ENCODE peak calls at places on chromosomes 16 and 17, in eight cellular contexts. P is endothelial cell; W is lower leg skin; U is stimulated activated CD4-positive, alpha-beta T cell treated with anti-CD3 and anti-CD28 coated beads, Interleukin-4, amount 100 ng/mL, for 1 hour; G is astrocyte of the spinal cord; A is NCI-H1417 treated with DMSO at 0.1 percent for 48 hours; O is progenitor cell of endocrine pancreas; L is left colon. E is an unnamed sample.

GRCh38 chr16:1310832-1311200 is 1.4 kb downstream of the UBE2I start:
- DNase-seq in P (peak; percentile 23), W (no peak), U (no peak), G (no peak), A (no peak), O (no peak), L (no peak), E (peak; percentile 37)

GRCh38 chr17:80262775-80263244 is 2.2 kb downstream of the RNF213 start:
- DNase-seq in P (no peak), W (no peak), U (no peak), G (no peak), A (no peak), O (no peak), L (no peak), E (no peak)

GRCh38 chr17:30095507-30096244 is 20.9 kb upstream of the NSRP1 start:
- DNase-seq in P (peak; percentile 46), W (no peak), U (no peak), G (peak; percentile 85), A (no peak), O (no peak), L (no peak), E (no peak)

GRCh38 chr16:88083582-88083981 is 132.3 kb downstream of the BANP start:
- DNase-seq in P (no peak), W (no peak), U (no peak), G (no peak), A (no peak), O (no peak), L (no peak), E (no peak)

GRCh38 chr16:11356573-11357331 is 11.5 kb downstream of the RMI2 start:
- DNase-seq in P (peak; percentile 77), W (no peak), U (peak; percentile 65), G (peak; percentile 60), A (no peak), O (peak; percentile 35), L (peak; percentile 61), E (peak; percentile 43)

GRCh38 chr17:43745541-43745940 is 13.1 kb downstream of the SOST start:
- DNase-seq in P (no peak), W (no peak), U (no peak), G (no peak), A (no peak), O (no peak), L (no peak), E (no peak)

GRCh38 chr17:10226930-10227695 is 28.7 kb upstream of the GAS7 start:
- DNase-seq in P (peak; percentile 68), W (peak; percentile 27), U (peak; percentile 30), G (no peak), A (no peak), O (peak; percentile 19), L (no peak), E (peak; percentile 52)

GRCh38 chr17:49907279-49907678 is 59.4 kb upstream of the TAC4 start:
- DNase-seq in P (no peak), W (no peak), U (no peak), G (no peak), A (no peak), O (no peak), L (no peak), E (no peak)

GRCh38 chr16:65281636-65282035 is 159.8 kb upstream of the CDH11 start:
- DNase-seq in P (no peak), W (no peak), U (no peak), G (no peak), A (no peak), O (no peak), L (no peak), E (no peak)

GRCh38 chr17:35977509-35977908 is 3.8 kb downstream of the CCL16 start:
- DNase-seq in P (no peak), W (no peak), U (no peak), G (no peak), A (no peak), O (no peak), L (no peak), E (no peak)

GRCh38 chr17:80770881-80771611 is 220.6 kb upstream of the CHMP6 start:
- DNase-seq in P (no peak), W (no peak), U (no peak), G (no peak), A (no peak), O (no peak), L (no peak), E (no peak)

GRCh38 chr17:49515196-49515770 is 20.2 kb downstream of the NGFR start:
- DNase-seq in P (no peak), W (peak; percentile 83), U (no peak), G (peak; percentile 99), A (no peak), O (no peak), L (peak; percentile 85), E (no peak)

GRCh38 chr17:8175795-8176196 is 384 bp downstream of the TMEM107 start:
- DNase-seq in P (no peak), W (no peak), U (no peak), G (no peak), A (no peak), O (no peak), L (no peak), E (no peak)

GRCh38 chr16:9102379-9102778 is 10.9 kb downstream of the HAPSTR1 start:
- DNase-seq in P (no peak), W (no peak), U (no peak), G (peak; percentile 71), A (no peak), O (no peak), L (no peak), E (peak; percentile 49)

GRCh38 chr17:73669771-73670170 is 25.5 kb upstream of the SDK2 start:
- DNase-seq in P (no peak), W (no peak), U (no peak), G (no peak), A (no peak), O (no peak), L (no peak), E (no peak)

GRCh38 chr17:35790826-35791225 is 4.6 kb downstream of the MMP28 start:
- DNase-seq in P (no peak), W (no peak), U (no peak), G (no peak), A (no peak), O (no peak), L (peak; percentile 47), E (no peak)

GRCh38 chr17:49523196-49523595 is 28.1 kb downstream of the NGFR start:
- DNase-seq in P (no peak), W (no peak), U (no peak), G (no peak), A (no peak), O (no peak), L (no peak), E (no peak)

GRCh38 chr17:70810609-70811008 is 641.3 kb downstream of the KCNJ2 start:
- DNase-seq in P (no peak), W (no peak), U (no peak), G (no peak), A (no peak), O (no peak), L (no peak), E (no peak)

GRCh38 chr16:85955566-85955965 is 56.6 kb downstream of the IRF8 start:
- DNase-seq in P (no peak), W (no peak), U (peak; percentile 43), G (no peak), A (no peak), O (no peak), L (no peak), E (no peak)

GRCh38 chr17:16470302-16470701 is 21.7 kb downstream of the LRRC75A start:
- DNase-seq in P (no peak), W (no peak), U (no peak), G (no peak), A (no peak), O (no peak), L (no peak), E (no peak)

GRCh38 chr17:67221062-67221998 is 23.7 kb downstream of the HELZ start:
- DNase-seq in P (peak; percentile 41), W (peak; percentile 26), U (no peak), G (no peak), A (no peak), O (no peak), L (no peak), E (no peak)

GRCh38 chr17:77723909-77724875 is 234.3 kb upstream of the TNRC6C start:
- DNase-seq in P (no peak), W (no peak), U (no peak), G (no peak), A (no peak), O (no peak), L (no peak), E (no peak)

GRCh38 chr17:71118039-71118438 is 948.7 kb downstream of the KCNJ2 start:
- DNase-seq in P (peak; percentile 4), W (no peak), U (no peak), G (peak; percentile 33), A (no peak), O (no peak), L (no peak), E (no peak)

GRCh38 chr17:50364715-50365114 is 8.3 kb downstream of the MRPL27 start:
- DNase-seq in P (no peak), W (no peak), U (no peak), G (peak; percentile 31), A (no peak), O (no peak), L (no peak), E (no peak)

GRCh38 chr17:3512512-3513171 is 36.8 kb downstream of the ASPA start:
- DNase-seq in P (no peak), W (peak; percentile 47), U (no peak), G (peak; percentile 36), A (no peak), O (no peak), L (peak; percentile 34), E (no peak)

GRCh38 chr17:28416703-28417311 is 10.8 kb upstream of the SLC46A1 start:
- DNase-seq in P (peak; percentile 61), W (peak; percentile 29), U (peak; percentile 50), G (peak; percentile 43), A (peak; percentile 20), O (peak; percentile 39), L (peak; percentile 40), E (peak; percentile 48)

GRCh38 chr17:41064301-41064700 is 1.4 kb downstream of the KRTAP2-4 start:
- DNase-seq in P (no peak), W (no peak), U (no peak), G (no peak), A (no peak), O (no peak), L (no peak), E (no peak)

GRCh38 chr16:85755929-85756768 is 5.3 kb upstream of the C16orf74 start:
- DNase-seq in P (no peak), W (no peak), U (no peak), G (peak; percentile 59), A (no peak), O (no peak), L (no peak), E (peak; percentile 87)

GRCh38 chr17:79666111-79666510 is 55.3 kb upstream of the RBFOX3 start:
- DNase-seq in P (no peak), W (no peak), U (no peak), G (no peak), A (no peak), O (no peak), L (no peak), E (no peak)

GRCh38 chr17:31072186-31072585 is 22.6 kb upstream of the NF1 start:
- DNase-seq in P (no peak), W (no peak), U (no peak), G (no peak), A (no peak), O (no peak), L (no peak), E (no peak)

GRCh38 chr17:67289174-67289876 is 44.3 kb upstream of the HELZ start:
- DNase-seq in P (no peak), W (peak; percentile 38), U (no peak), G (peak; percentile 55), A (no peak), O (no peak), L (peak; percentile 58), E (no peak)

GRCh38 chr16:18969050-18969854 is 14.5 kb upstream of the TMC7 start:
- DNase-seq in P (peak; percentile 91), W (peak; percentile 86), U (peak; percentile 80), G (peak; percentile 68), A (peak; percentile 15), O (peak; percentile 76), L (peak; percentile 66), E (peak; percentile 50)

GRCh38 chr17:42378597-42379594 is 9.3 kb downstream of the STAT3 start:
- DNase-seq in P (no peak), W (no peak), U (no peak), G (peak; percentile 51), A (no peak), O (no peak), L (no peak), E (peak; percentile 11)

GRCh38 chr17:65163990-65164495 is 26.9 kb downstream of the RGS9 start:
- DNase-seq in P (no peak), W (no peak), U (peak; percentile 33), G (peak; percentile 7), A (no peak), O (no peak), L (peak; percentile 41), E (peak; percentile 5)

E was measured in naive B cell.